ENCODE peak calls at places on chromosome 13, in nine cellular contexts. C is cardiac muscle cell, X is OCI-LY7, V is body of pancreas, K is AG04450, G is tibial nerve, M is Peyer's patch, U is fibroblast of lung, W is neural progenitor cell. J is an unnamed sample.

GRCh38 chr13:98586400-98587144 is 9.7 kb upstream of the STK24 start:
- DNase-seq in C (no peak), X (no peak), V (no peak), K (no peak), G (no peak), M (no peak), U (no peak), W (no peak), J (no peak)

GRCh38 chr13:111253334-111253872 is 67.0 kb upstream of the TEX29 start:
- DNase-seq in C (peak), X (no peak), V (no peak), K (no peak), G (no peak), M (no peak), U (peak), W (no peak), J (no peak)

GRCh38 chr13:71217827-71218226 is 649.2 kb downstream of the DACH1 start:
- DNase-seq in C (no peak), X (no peak), V (no peak), K (no peak), G (no peak), M (no peak), U (no peak), W (no peak), J (no peak)

GRCh38 chr13:71412231-71412630 is 454.8 kb downstream of the DACH1 start:
- DNase-seq in C (peak), X (no peak), V (no peak), K (no peak), G (no peak), M (no peak), U (no peak), W (no peak), J (no peak)

GRCh38 chr13:91014696-91015095 is 332.8 kb upstream of the MIR17HG start:
- DNase-seq in C (peak), X (no peak), V (no peak), K (no peak), G (no peak), M (no peak), U (peak), W (no peak), J (no peak)

GRCh38 chr13:43991773-43992201 is 112.1 kb downstream of the LACC1 start:
- DNase-seq in C (no peak), X (no peak), V (no peak), K (no peak), G (no peak), M (no peak), U (no peak), W (no peak), J (peak)

GRCh38 chr13:81602236-81602635 is 1261.3 kb upstream of the SPRY2 start:
- DNase-seq in C (no peak), X (no peak), V (no peak), K (no peak), G (no peak), M (no peak), U (no peak), W (no peak), J (no peak)

GRCh38 chr13:70723732-70724131 is 615.5 kb upstream of the KLHL1 start:
- DNase-seq in C (no peak), X (no peak), V (no peak), K (no peak), G (no peak), M (no peak), U (peak), W (no peak), J (no peak)

GRCh38 chr13:35621989-35622388 is 145.5 kb upstream of the MAB21L1 start:
- DNase-seq in C (peak), X (no peak), V (no peak), K (no peak), G (no peak), M (no peak), U (no peak), W (no peak), J (no peak)

GRCh38 chr13:110874508-110874960 is 40.3 kb downstream of the ANKRD10 start:
- DNase-seq in C (peak), X (no peak), V (peak), K (no peak), G (peak), M (peak), U (peak), W (peak), J (peak)

GRCh38 chr13:20703785-20704458 is 423 bp downstream of the IL17D start:
- DNase-seq in C (peak), X (peak), V (peak), K (peak), G (peak), M (peak), U (peak), W (peak), J (peak)

GRCh38 chr13:110345701-110346100 is 38.6 kb downstream of the COL4A2 start:
- DNase-seq in C (no peak), X (no peak), V (no peak), K (no peak), G (no peak), M (no peak), U (no peak), W (no peak), J (no peak)

GRCh38 chr13:39405596-39405995 is 197.4 kb downstream of the LHFPL6 start:
- DNase-seq in C (no peak), X (no peak), V (no peak), K (no peak), G (no peak), M (no peak), U (no peak), W (no peak), J (no peak)

GRCh38 chr13:98719527-98720250 is 32.8 kb downstream of the SLC15A1 start:
- DNase-seq in C (no peak), X (no peak), V (no peak), K (no peak), G (no peak), M (no peak), U (no peak), W (no peak), J (no peak)

GRCh38 chr13:22175211-22175610 is 504.3 kb downstream of the FGF9 start:
- DNase-seq in C (no peak), X (no peak), V (no peak), K (no peak), G (no peak), M (no peak), U (no peak), W (no peak), J (no peak)

GRCh38 chr13:25232937-25233515 is 54.3 kb downstream of the MTMR6 start:
- DNase-seq in C (peak), X (peak), V (no peak), K (no peak), G (no peak), M (no peak), U (peak), W (peak), J (no peak)

GRCh38 chr13:24185591-24186232 is 25.2 kb downstream of the SPATA13 start:
- DNase-seq in C (peak), X (no peak), V (no peak), K (no peak), G (no peak), M (no peak), U (peak), W (no peak), J (no peak)

GRCh38 chr13:97002581-97002980 is 8.3 kb upstream of the OXGR1 start:
- DNase-seq in C (peak), X (no peak), V (no peak), K (no peak), G (no peak), M (no peak), U (no peak), W (no peak), J (no peak)

GRCh38 chr13:74134226-74134776 is at the start of gene KLF12:
- DNase-seq in C (peak), X (peak), V (peak), K (peak), G (peak), M (peak), U (peak), W (peak), J (peak)

GRCh38 chr13:32969516-32969941 is 46.7 kb upstream of the KL start:
- DNase-seq in C (peak), X (no peak), V (no peak), K (peak), G (no peak), M (no peak), U (peak), W (no peak), J (no peak)

GRCh38 chr13:21913010-21913409 is 242.1 kb downstream of the FGF9 start:
- DNase-seq in C (no peak), X (no peak), V (no peak), K (no peak), G (no peak), M (no peak), U (no peak), W (peak), J (no peak)

GRCh38 chr13:40064723-40065122 is 409.3 kb downstream of the COG6 start:
- DNase-seq in C (peak), X (no peak), V (no peak), K (no peak), G (no peak), M (no peak), U (peak), W (no peak), J (no peak)

GRCh38 chr13:29847501-29847983 is 2.9 kb downstream of the UBL3 start:
- DNase-seq in C (peak), X (no peak), V (no peak), K (no peak), G (no peak), M (no peak), U (peak), W (peak), J (no peak)

GRCh38 chr13:101209206-101209893 is 207.0 kb downstream of the NALCN start:
- DNase-seq in C (no peak), X (no peak), V (no peak), K (no peak), G (no peak), M (no peak), U (no peak), W (no peak), J (no peak)

GRCh38 chr13:23427342-23428182 is 5.9 kb downstream of the SACS start:
- DNase-seq in C (peak), X (no peak), V (peak), K (peak), G (no peak), M (no peak), U (peak), W (no peak), J (no peak)

GRCh38 chr13:110555601-110556223 is 5.8 kb downstream of the RAB20 start:
- DNase-seq in C (no peak), X (peak), V (peak), K (no peak), G (no peak), M (peak), U (no peak), W (no peak), J (no peak)

GRCh38 chr13:40352807-40353562 is 313.5 kb downstream of the FOXO1 start:
- DNase-seq in C (peak), X (no peak), V (no peak), K (no peak), G (no peak), M (no peak), U (peak), W (no peak), J (no peak)

GRCh38 chr13:84563611-84564010 is 681.3 kb upstream of the SLITRK1 start:
- DNase-seq in C (no peak), X (no peak), V (peak), K (no peak), G (no peak), M (no peak), U (no peak), W (no peak), J (no peak)

GRCh38 chr13:110637747-110638146 is 22.4 kb downstream of the NAXD start:
- DNase-seq in C (no peak), X (no peak), V (no peak), K (no peak), G (no peak), M (no peak), U (no peak), W (no peak), J (no peak)

DNA sequence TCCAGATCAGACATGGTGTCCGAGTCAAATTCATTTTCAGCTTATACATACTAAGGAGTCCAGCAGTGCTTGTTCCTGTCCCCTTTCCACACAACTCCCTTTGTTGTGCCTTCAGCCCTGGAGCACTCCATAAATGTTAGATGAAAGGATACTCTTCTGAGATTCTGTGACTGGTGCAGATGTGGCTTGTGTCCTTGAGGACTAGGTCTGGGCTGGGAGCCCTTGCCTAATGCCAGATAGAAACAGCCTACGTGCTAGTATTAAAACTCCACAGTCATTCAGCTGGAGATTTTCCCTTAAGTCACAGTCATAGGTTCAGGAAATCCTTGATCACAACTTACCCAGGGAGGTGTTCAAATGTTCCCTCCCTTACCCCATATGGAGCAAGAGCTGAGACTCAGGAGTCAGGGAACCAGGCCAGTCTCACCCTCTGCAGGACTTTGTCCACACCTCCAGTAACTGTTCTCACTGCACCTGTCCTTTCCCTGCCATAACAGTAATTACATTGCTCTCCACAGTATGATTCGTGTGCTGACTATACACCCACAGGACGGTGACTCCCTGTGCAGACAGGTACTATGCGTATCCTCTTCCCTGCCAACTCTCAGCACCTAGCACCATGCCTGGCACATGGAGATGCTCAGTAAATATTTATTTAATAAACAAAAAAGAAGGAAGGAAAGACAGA is 15.5 kb upstream of the SERPINE3 start:
- DNase-seq in C (no peak), X (no peak), V (no peak), K (no peak), G (no peak), M (no peak), U (no peak), W (no peak), J (no peak)
- TF ChIP-seq CTCF in C (no peak), X (no peak), V (no peak), K (no peak), G (no peak), M (no peak), U (no peak), W (no peak), J (no peak)

GRCh38 chr13:58463841-58464240 is 832.3 kb downstream of the PCDH17 start:
- DNase-seq in C (no peak), X (no peak), V (no peak), K (no peak), G (no peak), M (no peak), U (no peak), W (no peak), J (no peak)

GRCh38 chr13:58461217-58461616 is 829.7 kb downstream of the PCDH17 start:
- DNase-seq in C (no peak), X (no peak), V (no peak), K (no peak), G (no peak), M (no peak), U (no peak), W (no peak), J (no peak)
- H3K4me3 ChIP-seq in C (no peak), X (no peak), V (no peak), K (no peak), G (no peak), M (no peak), U (no peak), W (no peak), J (no peak)

DNA sequence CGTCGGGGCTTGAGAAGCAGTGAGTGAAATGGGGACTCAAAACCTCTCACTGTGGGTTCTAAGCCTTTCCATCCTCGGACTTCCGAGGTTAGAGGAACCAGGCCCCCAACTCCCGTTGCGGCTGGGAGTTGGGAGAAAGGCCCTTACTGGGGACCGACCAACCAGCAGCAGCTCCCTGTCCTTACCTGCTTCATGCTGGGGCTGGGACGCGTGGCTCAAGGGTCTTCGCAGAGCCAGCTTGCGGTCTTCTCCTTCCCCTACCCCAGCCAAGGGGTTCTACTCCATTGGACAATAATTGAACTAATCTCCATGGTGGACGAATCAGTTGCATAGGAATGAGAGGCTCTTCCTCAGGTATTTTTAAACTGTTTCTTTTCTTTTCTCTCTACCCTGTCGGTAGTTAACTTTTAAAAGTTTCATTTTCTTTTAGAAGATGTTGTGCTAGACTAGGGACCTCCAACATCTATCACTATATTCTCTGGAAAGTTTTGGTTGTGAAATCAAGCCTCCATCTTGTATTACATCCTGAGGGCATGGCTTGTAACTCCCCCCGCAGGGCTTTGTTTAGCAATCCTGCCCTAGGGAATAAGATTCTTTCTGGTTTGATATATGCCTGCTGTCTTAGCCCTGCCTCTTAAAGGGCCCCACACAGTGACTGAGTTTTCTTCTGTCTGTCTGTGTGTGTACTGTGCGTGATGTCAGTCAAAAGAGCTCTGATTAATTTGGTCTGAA is 1027.1 kb upstream of the PCDH9 start:
- DNase-seq in C (no peak), X (no peak), V (no peak), K (no peak), G (no peak), M (no peak), U (peak), W (no peak), J (no peak)
- TF ChIP-seq CTCF in C (no peak), X (no peak), V (no peak), K (no peak), G (no peak), M (no peak), U (no peak), W (no peak), J (no peak)

GRCh38 chr13:48560657-48561337 is 27.9 kb upstream of the RCBTB2 start:
- DNase-seq in C (no peak), X (no peak), V (no peak), K (no peak), G (no peak), M (no peak), U (no peak), W (no peak), J (no peak)

GRCh38 chr13:48551329-48551728 is 18.4 kb upstream of the RCBTB2 start:
- DNase-seq in C (no peak), X (peak), V (no peak), K (no peak), G (no peak), M (no peak), U (no peak), W (no peak), J (no peak)

GRCh38 chr13:48559638-48560320 is 26.9 kb upstream of the RCBTB2 start:
- DNase-seq in C (peak), X (no peak), V (no peak), K (no peak), G (no peak), M (no peak), U (peak), W (no peak), J (no peak)

DNA sequence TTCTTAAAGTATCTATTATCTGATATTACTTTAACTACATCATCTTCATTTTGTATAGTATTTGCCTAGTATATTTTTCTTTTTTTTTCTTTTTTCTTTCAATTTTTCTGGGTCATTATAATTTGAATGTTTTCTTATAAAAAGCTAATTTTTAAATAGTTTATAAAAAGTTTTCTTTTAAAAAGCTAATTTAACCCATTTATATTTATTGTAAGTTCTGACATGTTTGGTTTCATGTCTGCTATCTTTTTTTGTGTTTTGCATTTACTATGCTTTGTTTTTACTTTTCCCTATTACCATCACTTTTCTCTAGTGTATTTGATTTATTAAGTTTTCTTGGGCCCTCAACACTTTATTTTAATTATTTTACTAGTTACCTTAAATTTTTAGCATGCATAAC is 22.6 kb upstream of the RCBTB2 start:
- DNase-seq in C (no peak), X (no peak), V (no peak), K (no peak), G (no peak), M (no peak), U (no peak), W (no peak), J (no peak)
- H3K4me3 ChIP-seq in C (no peak), X (no peak), V (no peak), K (no peak), G (no peak), M (no peak), U (no peak), W (no peak), J (no peak)

DNA sequence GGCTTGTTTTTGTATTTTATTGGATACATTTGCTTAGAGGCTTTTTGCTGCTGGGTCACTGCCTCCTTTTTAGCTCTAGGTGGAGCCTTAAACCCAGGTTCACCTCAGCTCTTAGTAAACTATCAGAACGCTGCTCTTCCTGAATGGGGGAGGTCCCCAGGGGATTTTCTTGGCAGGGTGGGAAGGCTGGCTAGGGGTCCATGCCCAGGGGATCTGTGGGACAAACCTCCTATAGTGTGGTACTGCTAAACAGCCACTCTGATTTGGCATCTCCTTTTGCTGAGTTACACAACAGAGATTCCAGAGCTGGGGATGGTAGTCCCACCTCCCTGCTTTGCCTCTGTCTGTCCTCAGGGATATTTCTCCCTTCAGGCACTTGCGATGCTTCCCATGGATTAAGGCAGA is 204.9 kb downstream of the ZIC5 start:
- DNase-seq in C (no peak), X (no peak), V (no peak), K (no peak), G (no peak), M (no peak), U (no peak), W (peak), J (no peak)
- TF ChIP-seq CTCF in C (no peak), X (peak), V (no peak), K (no peak), G (no peak), M (no peak), U (no peak), W (peak), J (no peak)

DNA sequence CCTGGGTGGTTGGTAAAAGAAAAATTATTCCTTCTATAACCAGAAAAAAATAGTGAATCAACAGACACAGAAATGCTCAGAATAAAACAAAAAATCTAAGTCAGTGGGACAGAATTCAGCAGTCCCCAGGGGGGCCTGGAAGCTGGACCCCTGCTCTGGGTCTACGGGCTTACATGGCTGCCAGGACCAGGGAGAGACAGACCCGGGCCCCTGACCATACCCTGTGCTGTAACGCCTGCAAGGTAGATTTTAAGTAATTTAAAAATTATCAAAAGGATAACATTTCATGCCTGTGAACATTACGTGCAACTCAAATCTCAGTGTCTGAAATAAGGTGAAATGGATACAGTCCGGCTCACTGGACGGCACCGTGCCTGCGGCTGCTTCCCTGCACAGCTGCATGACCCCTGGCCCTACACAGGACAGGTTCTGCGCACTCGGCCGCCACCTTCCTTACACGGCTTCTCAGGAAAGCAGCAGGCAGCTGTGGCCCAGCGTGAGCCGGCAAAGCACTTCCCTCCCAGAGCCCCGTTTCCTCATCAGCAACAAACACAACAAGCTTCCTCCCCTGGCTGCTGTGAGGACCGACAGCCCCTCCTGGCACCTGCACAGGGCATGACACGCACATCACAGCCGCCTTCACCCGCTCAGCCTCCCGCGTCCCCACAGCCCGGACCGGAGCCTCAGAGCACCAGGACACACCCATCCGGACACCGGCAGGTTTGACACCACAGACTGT is 22.2 kb downstream of the RASA3 start:
- DNase-seq in C (no peak), X (peak), V (no peak), K (no peak), G (peak), M (peak), U (no peak), W (peak), J (no peak)
- H3K4me3 ChIP-seq in C (no peak), X (peak), V (no peak), K (no peak), G (no peak), M (no peak), U (no peak), W (no peak), J (no peak)

GRCh38 chr13:93450761-93451160 is 224.2 kb downstream of the GPC6 start:
- DNase-seq in C (no peak), X (no peak), V (no peak), K (no peak), G (no peak), M (no peak), U (no peak), W (no peak), J (no peak)
- TF ChIP-seq CTCF in C (no peak), X (no peak), V (no peak), K (no peak), G (no peak), M (no peak), U (no peak), W (no peak), J (no peak)

J was measured in left ventricle myocardium inferior.